ENCODE peak calls at places on chromosomes 2 and 18, in eight cellular contexts. One of them, this sample, is unnamed.

GRCh38 chr18:55189972-55190371 is 230.7 kb upstream of the CCDC68 start:
- DNase-seq in cardiac muscle cell: peak
- DNase-seq in hepatic stellate cell: no peak
- DNase-seq in GM04504: no peak
- DNase-seq in epithelial cell of proximal tubule: no peak
- DNase-seq in ELR: no peak
- DNase-seq in activated effector memory CD4-positive, alpha-beta T cell treated with Interleukin-2 at 50 U/mL for 16 hours: no peak
- DNase-seq in nucleus accumbens: no peak
- DNase-seq in this sample: no peak

GRCh38 chr2:110657721-110658305 is 20.1 kb downstream of the BUB1 start:
- DNase-seq in cardiac muscle cell: no peak
- DNase-seq in hepatic stellate cell: no peak
- DNase-seq in GM04504: no peak
- DNase-seq in epithelial cell of proximal tubule: peak
- DNase-seq in ELR: no peak
- DNase-seq in activated effector memory CD4-positive, alpha-beta T cell treated with Interleukin-2 at 50 U/mL for 16 hours: no peak
- DNase-seq in nucleus accumbens: no peak
- DNase-seq in this sample: no peak

GRCh38 chr18:9653390-9653789 is 39.0 kb upstream of the PPP4R1 start:
- DNase-seq in cardiac muscle cell: no peak
- DNase-seq in hepatic stellate cell: no peak
- DNase-seq in GM04504: no peak
- DNase-seq in epithelial cell of proximal tubule: no peak
- DNase-seq in ELR: no peak
- DNase-seq in activated effector memory CD4-positive, alpha-beta T cell treated with Interleukin-2 at 50 U/mL for 16 hours: no peak
- DNase-seq in nucleus accumbens: peak
- DNase-seq in this sample: no peak

GRCh38 chr2:11482473-11483031 is 16.6 kb upstream of the E2F6 start:
- DNase-seq in cardiac muscle cell: peak
- DNase-seq in hepatic stellate cell: no peak
- DNase-seq in GM04504: no peak
- DNase-seq in epithelial cell of proximal tubule: no peak
- DNase-seq in ELR: no peak
- DNase-seq in activated effector memory CD4-positive, alpha-beta T cell treated with Interleukin-2 at 50 U/mL for 16 hours: no peak
- DNase-seq in nucleus accumbens: no peak
- DNase-seq in this sample: peak

GRCh38 chr18:13216092-13216582 is 2.4 kb upstream of the LDLRAD4 start:
- DNase-seq in cardiac muscle cell: peak
- DNase-seq in hepatic stellate cell: peak
- DNase-seq in GM04504: peak
- DNase-seq in epithelial cell of proximal tubule: peak
- DNase-seq in ELR: peak
- DNase-seq in activated effector memory CD4-positive, alpha-beta T cell treated with Interleukin-2 at 50 U/mL for 16 hours: peak
- DNase-seq in nucleus accumbens: peak
- DNase-seq in this sample: no peak

GRCh38 chr18:28109781-28110460 is 67.0 kb downstream of the CDH2 start:
- DNase-seq in cardiac muscle cell: no peak
- DNase-seq in hepatic stellate cell: no peak
- DNase-seq in GM04504: no peak
- DNase-seq in epithelial cell of proximal tubule: no peak
- DNase-seq in ELR: no peak
- DNase-seq in activated effector memory CD4-positive, alpha-beta T cell treated with Interleukin-2 at 50 U/mL for 16 hours: no peak
- DNase-seq in nucleus accumbens: no peak
- DNase-seq in this sample: no peak

GRCh38 chr2:133717497-133717896 is 149.2 kb upstream of the NCKAP5 start:
- DNase-seq in cardiac muscle cell: no peak
- DNase-seq in hepatic stellate cell: no peak
- DNase-seq in GM04504: no peak
- DNase-seq in epithelial cell of proximal tubule: no peak
- DNase-seq in ELR: peak
- DNase-seq in activated effector memory CD4-positive, alpha-beta T cell treated with Interleukin-2 at 50 U/mL for 16 hours: no peak
- DNase-seq in nucleus accumbens: no peak
- DNase-seq in this sample: no peak

GRCh38 chr2:23520256-23520655 is 135.3 kb downstream of the KLHL29 start:
- DNase-seq in cardiac muscle cell: no peak
- DNase-seq in hepatic stellate cell: no peak
- DNase-seq in GM04504: no peak
- DNase-seq in epithelial cell of proximal tubule: no peak
- DNase-seq in ELR: no peak
- DNase-seq in activated effector memory CD4-positive, alpha-beta T cell treated with Interleukin-2 at 50 U/mL for 16 hours: no peak
- DNase-seq in nucleus accumbens: no peak
- DNase-seq in this sample: no peak

GRCh38 chr2:231464576-231465540 is 574 bp upstream of the NCL start:
- DNase-seq in cardiac muscle cell: peak
- DNase-seq in hepatic stellate cell: peak
- DNase-seq in GM04504: no peak
- DNase-seq in epithelial cell of proximal tubule: no peak
- DNase-seq in ELR: peak
- DNase-seq in activated effector memory CD4-positive, alpha-beta T cell treated with Interleukin-2 at 50 U/mL for 16 hours: peak
- DNase-seq in nucleus accumbens: peak
- DNase-seq in this sample: peak

This sample was measured in NCI-H1930.